ENCODE peak calls at places on chromosomes 13 and 19, in four cellular contexts. D is cardiac muscle cell, M is hepatocyte, C is GM23248. O is an unnamed sample. For H3K36me3 and H3K4me1, the result is how much of the 10 kb centered on the place peaks cover.

GRCh38 chr13:21670006-21670882 is 629 bp upstream of the FGF9 start:
- DNase-seq in D (peak), M (peak), C (peak), O (peak)

GRCh38 chr13:42047561-42048322 is 706 bp upstream of the DGKH start:
- DNase-seq in D (peak), M (peak), C (peak), O (peak)

GRCh38 chr19:17671906-17672305 is 16.2 kb downstream of the UNC13A start:
- DNase-seq in D (peak), M (no peak), C (peak), O (no peak)

GRCh38 chr13:95099541-95099940 is 201.7 kb downstream of the ABCC4 start:
- DNase-seq in D (peak), M (no peak), C (no peak), O (no peak)

GRCh38 chr19:8355631-8356402 is 8.1 kb upstream of the ANGPTL4 start:
- DNase-seq in D (peak), M (peak), C (peak), O (peak)

GRCh38 chr13:27770809-27771208 is 21.5 kb upstream of the GSX1 start:
- DNase-seq in D (peak), M (peak), C (peak), O (no peak)

GRCh38 chr13:100483836-100484381 is 104.7 kb downstream of the GGACT start:
- DNase-seq in D (no peak), M (no peak), C (no peak), O (no peak)

GRCh38 chr13:29589967-29590366 is 5.5 kb downstream of the SLC7A1 start:
- DNase-seq in D (no peak), M (no peak), C (no peak), O (no peak)

GRCh38 chr13:40116008-40116407 is 460.5 kb downstream of the COG6 start:
- DNase-seq in D (peak), M (peak), C (peak), O (no peak)

GRCh38 chr13:68047889-68048288 is 817.8 kb upstream of the PCDH9 start:
- DNase-seq in D (no peak), M (no peak), C (no peak), O (no peak)

GRCh38 chr19:15129856-15130580 is 22.8 kb downstream of the SYDE1 start:
- DNase-seq in D (no peak), M (peak), C (no peak), O (no peak)

GRCh38 chr13:35891973-35892441 is 239.2 kb downstream of the DCLK1 start:
- DNase-seq in D (peak), M (peak), C (peak), O (no peak)

GRCh38 chr19:18128044-18128443 is 24.9 kb upstream of the PIK3R2 start:
- DNase-seq in D (no peak), M (no peak), C (peak), O (no peak)

GRCh38 chr19:8081569-8082550 is 29.3 kb downstream of the CCL25 start:
- DNase-seq in D (peak), M (no peak), C (no peak), O (no peak)

GRCh38 chr19:53882391-53883050 is 524 bp downstream of the PRKCG start:
- DNase-seq in D (no peak), M (no peak), C (no peak), O (no peak)

GRCh38 chr13:19818223-19818842 is 35.6 kb upstream of the PSPC1 start:
- DNase-seq in D (peak), M (peak), C (peak), O (peak)

GRCh38 chr13:96671073-96671472 is 323.2 kb downstream of the OXGR1 start:
- DNase-seq in D (no peak), M (no peak), C (peak), O (no peak)

GRCh38 chr13:31540316-31540715 is 199.0 kb upstream of the RXFP2 start:
- DNase-seq in D (no peak), M (no peak), C (peak), O (no peak)

GRCh38 chr13:45615501-45616101 is at the start of gene ERICH6B:
- DNase-seq in D (peak), M (peak), C (no peak), O (no peak)

GRCh38 chr19:51467864-51468544 is 9.8 kb upstream of the SIGLEC8 start:
- DNase-seq in D (no peak), M (no peak), C (no peak), O (no peak)

GRCh38 chr19:46015961-46016425 is 6.9 kb downstream of the PGLYRP1 start:
- DNase-seq in D (no peak), M (no peak), C (peak), O (no peak)

GRCh38 chr19:45123440-45123850 is 30.5 kb downstream of the PPP1R37 start:
- DNase-seq in D (no peak), M (peak), C (no peak), O (no peak)

GRCh38 chr13:32638739-32639138 is 52.5 kb downstream of the PDS5B start:
- DNase-seq in D (peak), M (no peak), C (no peak), O (no peak)

GRCh38 chr13:29359181-29359580 is 236.3 kb downstream of the SLC7A1 start:
- DNase-seq in D (no peak), M (no peak), C (no peak), O (no peak)

GRCh38 chr19:14683439-14683838 is 6.4 kb upstream of the ZNF333 start:
- DNase-seq in D (no peak), M (no peak), C (no peak), O (no peak)

GRCh38 chr19:3986260-3987041 is 1.2 kb upstream of the EEF2 start:
- DNase-seq in D (peak), M (peak), C (peak), O (no peak)

GRCh38 chr13:23637813-23638212 is 67.6 kb downstream of the TNFRSF19 start:
- DNase-seq in D (no peak), M (no peak), C (no peak), O (no peak)

GRCh38 chr13:70523622-70524021 is 415.4 kb upstream of the KLHL1 start:
- DNase-seq in D (no peak), M (no peak), C (no peak), O (no peak)

GRCh38 chr19:13844130-13844631 is 32.8 kb upstream of the NANOS3 start:
- DNase-seq in D (no peak), M (peak), C (peak), O (no peak)

GRCh38 chr13:99340638-99341037 is 33.4 kb upstream of the GPR183 start:
- DNase-seq in D (no peak), M (no peak), C (no peak), O (no peak)

GRCh38 chr19:56294557-56294956 is 20.1 kb downstream of the ZSCAN5A start:
- DNase-seq in D (no peak), M (no peak), C (no peak), O (no peak)

GRCh38 chr13:29386246-29386645 is 209.2 kb downstream of the SLC7A1 start:
- DNase-seq in D (no peak), M (no peak), C (no peak), O (no peak)

GRCh38 chr19:8487137-8487851 is 15.1 kb downstream of the PRAM1 start:
- DNase-seq in D (no peak), M (no peak), C (no peak), O (peak)

DNA sequence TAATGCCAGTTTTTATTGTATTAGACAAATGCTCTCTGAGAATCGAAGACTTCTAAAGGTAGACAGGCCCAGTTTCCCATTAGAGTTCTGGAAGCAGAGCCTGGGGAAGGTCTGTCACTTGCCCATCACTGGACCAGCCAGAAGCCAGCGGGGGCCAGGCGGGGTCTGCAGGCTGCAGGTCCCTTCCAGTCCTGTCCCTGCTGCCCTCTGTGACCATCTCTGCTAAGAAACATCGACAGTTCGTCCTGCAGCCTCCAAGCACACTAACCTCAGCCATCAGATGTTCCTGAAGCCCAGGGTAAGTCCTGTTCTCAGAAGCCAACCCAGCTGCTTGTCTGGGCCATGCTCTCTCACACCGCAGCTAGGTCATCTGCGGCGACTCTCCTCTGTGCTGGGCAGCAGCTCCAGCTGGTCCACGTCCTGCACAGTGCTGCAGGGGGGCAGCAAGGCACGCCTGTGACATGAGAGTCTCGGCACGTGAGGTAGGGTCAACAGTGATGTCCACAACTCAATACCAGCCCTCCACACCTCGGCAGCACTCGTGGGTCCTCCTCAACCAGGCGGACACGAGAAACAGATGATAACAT is 2.9 kb upstream of the ADPRHL1 start:
- DNase-seq in D (no peak), M (no peak), C (no peak), O (peak)
- H3K36me3 ChIP-seq in D (under half), M (under half), C (under half), O (half or more)

GRCh38 chr13:73995752-73996151 is 138.5 kb downstream of the KLF12 start:
- DNase-seq in D (no peak), M (no peak), C (no peak), O (no peak)

GRCh38 chr13:73989244-73989843 is 144.9 kb downstream of the KLF12 start:
- DNase-seq in D (no peak), M (peak), C (no peak), O (no peak)

GRCh38 chr13:73993661-73994060 is 140.5 kb downstream of the KLF12 start:
- DNase-seq in D (no peak), M (no peak), C (no peak), O (no peak)

GRCh38 chr13:73991384-73991783 is 142.8 kb downstream of the KLF12 start:
- DNase-seq in D (no peak), M (no peak), C (no peak), O (no peak)

GRCh38 chr13:73991884-73992283 is 142.3 kb downstream of the KLF12 start:
- DNase-seq in D (no peak), M (no peak), C (no peak), O (no peak)
- H3K4me1 ChIP-seq in D (under half), M (under half), C (under half), O (under half)

DNA sequence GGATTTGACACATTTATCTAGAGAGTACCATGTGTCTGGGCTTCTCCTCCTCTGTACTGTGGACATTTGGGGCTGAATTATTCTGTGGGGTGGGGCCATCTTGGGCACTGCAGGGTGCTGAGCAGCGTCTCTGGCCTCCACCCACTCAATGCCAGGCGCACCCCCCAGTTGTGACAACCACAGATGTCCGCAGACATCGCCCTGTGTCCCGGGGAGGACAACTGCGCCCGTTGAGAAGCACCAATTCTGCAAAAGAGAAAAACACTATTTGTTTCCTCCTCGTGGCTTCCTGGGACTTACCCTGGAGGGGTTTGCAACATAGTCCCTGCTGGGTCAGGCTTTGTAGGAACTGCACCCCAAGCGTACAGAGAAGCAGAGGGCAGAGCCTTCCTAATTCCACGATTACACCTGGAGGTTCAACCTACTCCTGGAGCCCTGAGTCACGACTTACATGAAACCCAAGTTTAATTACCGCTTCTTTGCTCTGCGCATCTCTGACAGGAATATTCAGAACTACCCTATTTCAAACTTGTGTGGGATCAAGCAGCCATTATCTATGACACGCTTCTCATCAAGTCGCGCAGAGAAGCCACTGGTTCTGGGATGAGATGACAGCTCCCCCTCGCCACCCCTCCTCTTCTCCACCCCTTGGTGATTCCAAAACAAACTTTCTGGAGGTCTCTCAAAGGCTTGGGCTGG is 11.1 kb upstream of the SLC39A3 start:
- DNase-seq in D (no peak), M (no peak), C (no peak), O (no peak)
- H3K27ac ChIP-seq in D (no peak), M (no peak), C (no peak), O (no peak)

DNA sequence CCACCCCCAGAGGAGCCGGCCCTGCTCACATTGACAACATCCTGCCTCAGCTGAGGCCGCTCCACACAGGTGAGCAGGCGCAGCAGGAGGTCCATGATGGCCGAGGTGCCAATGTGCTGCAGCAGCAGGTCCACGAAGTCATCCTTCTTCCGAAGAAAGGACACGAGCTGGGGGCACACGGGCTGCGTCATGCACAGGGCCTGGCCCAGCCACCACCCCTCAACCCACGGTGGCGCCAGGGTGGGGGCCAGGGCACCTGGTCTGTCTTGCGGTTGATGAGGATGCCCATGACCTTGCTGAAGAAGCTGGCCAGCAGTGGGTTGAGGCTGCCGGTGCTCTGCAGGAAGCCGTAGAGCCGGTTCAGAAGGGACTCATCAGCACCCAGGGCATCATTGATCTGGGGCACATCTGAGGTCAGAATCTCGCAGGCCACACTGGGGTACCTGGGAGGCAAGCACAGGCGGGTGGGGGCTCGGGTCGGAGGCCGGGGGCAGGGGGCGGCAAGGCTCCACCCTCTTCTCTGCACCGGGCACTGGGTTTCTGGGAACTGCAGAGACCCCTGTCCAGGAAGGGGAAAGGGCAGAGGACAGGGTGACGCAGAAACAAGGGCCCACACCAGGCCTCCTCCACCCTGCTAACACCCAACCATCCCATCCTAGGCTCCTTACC is 13.4 kb downstream of the PPP6R1 start:
- DNase-seq in D (no peak), M (no peak), C (no peak), O (no peak)
- H3K36me3 ChIP-seq in D (under half), M (under half), C (under half), O (half or more)

DNA sequence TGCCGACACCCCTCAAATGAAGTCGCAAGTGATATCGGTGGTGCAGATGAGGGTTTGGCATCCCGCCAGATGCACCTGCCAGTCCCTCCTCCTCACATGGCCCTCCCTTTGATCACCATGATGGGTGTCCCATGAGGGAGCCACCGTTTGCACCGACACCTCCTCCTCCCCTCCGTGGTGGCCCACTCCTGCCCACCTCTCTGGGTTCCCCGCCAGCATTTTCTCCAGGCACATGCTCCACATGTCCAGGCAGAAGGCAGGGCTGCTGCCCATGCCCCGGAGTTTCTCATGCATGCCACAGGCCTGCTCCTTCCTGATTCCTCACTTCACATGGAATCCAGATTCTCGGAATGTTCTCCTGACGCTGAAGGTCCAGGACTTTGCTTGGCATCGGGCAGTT is 49.3 kb downstream of the COL4A2 start:
- DNase-seq in D (no peak), M (no peak), C (peak), O (no peak)
- H3K4me1 ChIP-seq in D (under half), M (under half), C (under half), O (under half)

GRCh38 chr19:2352121-2352520 is 7.9 kb upstream of the TMPRSS9 start:
- DNase-seq in D (no peak), M (no peak), C (no peak), O (no peak)
- H3K27ac ChIP-seq in D (no peak), M (no peak), C (no peak), O (no peak)

GRCh38 chr19:622666-623065 is 10.7 kb downstream of the POLRMT start:
- DNase-seq in D (no peak), M (no peak), C (no peak), O (no peak)

GRCh38 chr19:624433-625109 is 8.8 kb downstream of the POLRMT start:
- DNase-seq in D (no peak), M (no peak), C (no peak), O (no peak)

GRCh38 chr19:623175-623916 is 10.0 kb downstream of the POLRMT start:
- DNase-seq in D (no peak), M (no peak), C (no peak), O (no peak)

GRCh38 chr19:623974-624373 is 9.4 kb downstream of the POLRMT start:
- DNase-seq in D (peak), M (no peak), C (no peak), O (no peak)

DNA sequence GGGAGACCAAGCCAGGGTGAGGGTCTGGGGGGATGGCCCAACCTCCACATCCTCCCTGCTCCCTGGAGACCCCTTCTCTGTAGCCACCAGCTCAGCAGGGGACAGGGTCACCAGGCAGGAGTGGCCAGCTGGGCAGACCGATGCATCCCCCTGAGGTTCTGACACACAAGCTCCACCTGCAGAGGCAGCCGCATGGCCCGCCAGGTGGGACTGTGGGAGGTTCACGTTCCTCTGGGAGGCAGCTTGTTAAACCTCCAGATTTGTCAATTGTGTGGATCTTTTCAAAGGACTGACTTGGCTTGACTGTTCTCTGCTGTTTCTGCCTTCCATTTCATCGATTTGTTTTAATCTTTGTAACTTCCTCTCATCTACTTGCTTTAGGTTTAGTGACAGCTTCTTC is 8.1 kb downstream of the POLRMT start:
- DNase-seq in D (no peak), M (no peak), C (no peak), O (no peak)
- H3K36me3 ChIP-seq in D (under half), M (under half), C (under half), O (half or more)

GRCh38 chr19:40147338-40147692 is 43.9 kb upstream of the MAP3K10 start:
- DNase-seq in D (no peak), M (no peak), C (no peak), O (no peak)
- H3K4me1 ChIP-seq in D (under half), M (under half), C (under half), O (under half)

O was measured in upper lobe of right lung.